ENCODE peak calls at places on chromosomes 13 and 19, in eight cellular contexts. W is colonic mucosa, C is astrocyte of the spinal cord, Q is cardiac fibroblast, F is prostate gland, L is right lobe of liver, H is lower lobe of right lung, V is AG09309. A is an unnamed sample.

GRCh38 chr19:14450168-14450874 is 17.2 kb downstream of the PKN1 start:
- DNase-seq in W (peak; percentile 39), C (no peak), Q (peak; percentile 54), F (no peak), L (no peak), H (no peak), V (no peak), A (no peak)

GRCh38 chr19:48415395-48415794 is 21.9 kb downstream of the GRIN2D start:
- DNase-seq in W (peak; percentile 95), C (peak; percentile 64), Q (peak; percentile 58), F (peak; percentile 37), L (peak; percentile 80), H (peak; percentile 89), V (no peak), A (no peak)

GRCh38 chr19:43504426-43505185 is at the start of gene PHLDB3:
- DNase-seq in W (peak; percentile 61), C (no peak), Q (no peak), F (peak; percentile 70), L (peak; percentile 60), H (peak; percentile 58), V (no peak), A (no peak)

GRCh38 chr19:3096267-3096901 is 2.2 kb downstream of the GNA11 start:
- DNase-seq in W (peak; percentile 68), C (no peak), Q (no peak), F (no peak), L (peak; percentile 56), H (no peak), V (no peak), A (no peak)

GRCh38 chr19:46755077-46755852 is 9.0 kb upstream of the STRN4 start:
- DNase-seq in W (no peak), C (peak; percentile 55), Q (peak; percentile 69), F (no peak), L (peak; percentile 53), H (peak; percentile 56), V (peak; percentile 25), A (no peak)

GRCh38 chr13:113997845-113998751 is 24.2 kb upstream of the C13orf46 start:
- DNase-seq in W (peak; percentile 31), C (peak; percentile 25), Q (peak; percentile 94), F (no peak), L (no peak), H (peak; percentile 49), V (peak; percentile 32), A (no peak)

GRCh38 chr19:38561053-38561606 is 56.6 kb downstream of the MAP4K1 start:
- DNase-seq in W (no peak), C (no peak), Q (no peak), F (no peak), L (no peak), H (peak; percentile 45), V (no peak), A (no peak)

GRCh38 chr19:35776102-35776788 is 881 bp downstream of the ARHGAP33 start:
- DNase-seq in W (no peak), C (no peak), Q (no peak), F (no peak), L (no peak), H (no peak), V (no peak), A (no peak)

GRCh38 chr13:25819856-25820530 is 231.8 kb downstream of the SHISA2 start:
- DNase-seq in W (no peak), C (peak; percentile 62), Q (no peak), F (no peak), L (no peak), H (no peak), V (no peak), A (no peak)

GRCh38 chr19:3585301-3586123 is at the start of gene GIPC3:
- DNase-seq in W (no peak), C (no peak), Q (no peak), F (no peak), L (no peak), H (no peak), V (no peak), A (no peak)

GRCh38 chr19:17289489-17289888 is 7.8 kb downstream of the ANKLE1 start:
- DNase-seq in W (peak; percentile 68), C (peak; percentile 89), Q (peak; percentile 93), F (no peak), L (peak; percentile 65), H (peak; percentile 80), V (peak; percentile 61), A (no peak)

GRCh38 chr13:93079294-93079693 is 147.3 kb upstream of the GPC6 start:
- DNase-seq in W (no peak), C (peak; percentile 53), Q (peak; percentile 43), F (no peak), L (no peak), H (no peak), V (no peak), A (no peak)

GRCh38 chr13:93098972-93099371 is 127.6 kb upstream of the GPC6 start:
- DNase-seq in W (peak; percentile 25), C (no peak), Q (no peak), F (no peak), L (peak; percentile 46), H (no peak), V (no peak), A (no peak)

GRCh38 chr13:51976890-51977289 is 34.4 kb downstream of the ATP7B start:
- DNase-seq in W (no peak), C (no peak), Q (no peak), F (no peak), L (no peak), H (no peak), V (no peak), A (no peak)

GRCh38 chr19:41999878-42000208 is 5.8 kb upstream of the ATP1A3 start:
- DNase-seq in W (no peak), C (no peak), Q (no peak), F (no peak), L (no peak), H (no peak), V (no peak), A (no peak)

GRCh38 chr13:52599853-52600603 is 42.2 kb upstream of the HNRNPA1L2 start:
- DNase-seq in W (peak; percentile 36), C (peak; percentile 33), Q (peak; percentile 49), F (peak; percentile 33), L (no peak), H (no peak), V (no peak), A (no peak)

GRCh38 chr13:106617561-106617960 is 49.6 kb upstream of the ARGLU1 start:
- DNase-seq in W (no peak), C (peak; percentile 50), Q (peak; percentile 76), F (no peak), L (no peak), H (no peak), V (no peak), A (no peak)

GRCh38 chr13:71935166-71935840 is 68.3 kb upstream of the DACH1 start:
- DNase-seq in W (no peak), C (no peak), Q (no peak), F (no peak), L (no peak), H (no peak), V (no peak), A (no peak)
- TF ChIP-seq CTCF in W (no peak), C (no peak), Q (no peak), F (no peak), L (no peak), H (no peak), V (no peak), A (no peak)

GRCh38 chr19:9934132-9934950 is 2.0 kb downstream of the OLFM2 start:
- DNase-seq in W (peak; percentile 81), C (peak; percentile 53), Q (peak; percentile 82), F (peak; percentile 52), L (peak; percentile 85), H (peak; percentile 72), V (no peak), A (no peak)

GRCh38 chr19:9937001-9937411 is 691 bp upstream of the OLFM2 start:
- DNase-seq in W (no peak), C (no peak), Q (no peak), F (no peak), L (no peak), H (no peak), V (no peak), A (no peak)

GRCh38 chr19:9932835-9933234 is 3.5 kb downstream of the OLFM2 start:
- DNase-seq in W (no peak), C (no peak), Q (no peak), F (no peak), L (no peak), H (no peak), V (no peak), A (no peak)

GRCh38 chr19:9936151-9937000 is at the start of gene OLFM2:
- DNase-seq in W (no peak), C (no peak), Q (no peak), F (no peak), L (peak; percentile 52), H (no peak), V (no peak), A (no peak)

GRCh38 chr19:9935409-9936062 is 779 bp downstream of the OLFM2 start:
- DNase-seq in W (no peak), C (no peak), Q (no peak), F (no peak), L (no peak), H (no peak), V (no peak), A (no peak)
- H3K4me3 ChIP-seq in W (no peak overlapping the region), C (no peak overlapping the region), Q (no peak overlapping the region), F (peak overlapping the region; percentile 52), L (peak overlapping the region; percentile 23), H (peak overlapping the region; percentile 40), V (peak overlapping the region; percentile 21), A (peak overlapping the region; percentile 63)

DNA sequence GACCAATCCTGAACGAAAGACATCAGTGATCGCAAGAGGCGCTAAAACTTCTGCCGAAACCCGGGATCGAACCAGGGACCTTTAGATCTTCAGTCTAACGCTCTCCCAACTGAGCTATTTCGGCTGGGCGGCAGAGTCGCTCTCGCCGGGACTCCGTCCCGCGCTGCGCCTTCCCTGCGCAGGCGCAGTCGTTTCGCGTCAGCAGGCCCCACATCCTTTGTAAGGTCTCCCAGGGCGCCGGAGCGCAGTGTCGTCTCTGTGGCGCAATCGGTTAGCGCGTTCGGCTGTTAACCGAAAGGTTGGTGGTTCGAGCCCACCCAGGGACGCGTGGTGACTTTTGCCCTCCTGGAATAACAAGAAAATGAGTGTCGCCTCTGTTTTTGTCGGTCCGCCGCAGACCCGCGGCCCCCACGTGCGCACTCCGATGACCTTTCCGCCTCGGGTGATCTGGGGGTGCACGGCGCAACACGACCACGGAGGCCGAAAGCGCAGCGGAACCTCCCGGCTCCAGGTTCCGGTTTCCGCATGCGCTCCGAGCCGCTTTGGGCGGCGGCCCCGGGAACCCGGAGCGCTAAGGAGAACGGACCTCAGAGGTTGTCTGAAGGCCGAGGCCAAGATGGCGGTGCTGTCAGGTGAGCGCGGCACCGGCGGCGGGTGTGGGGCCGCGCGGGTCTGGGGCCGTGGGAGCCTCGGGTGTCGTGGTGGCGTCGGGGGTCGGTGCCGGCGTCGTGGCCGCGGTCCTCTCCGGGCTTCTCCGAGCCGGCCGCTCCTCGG is at the start of gene NDUFS7:
- DNase-seq in W (peak; percentile 90), C (peak; percentile 93), Q (peak; percentile 95), F (peak; percentile 89), L (peak; percentile 90), H (peak; percentile 92), V (peak; percentile 77), A (peak; percentile 65)
- TF ChIP-seq CTCF in W (no peak), C (no peak), Q (peak; percentile 9), F (no peak), L (peak; percentile 40), H (peak; percentile 21), V (peak; percentile 15), A (peak; percentile 3)

DNA sequence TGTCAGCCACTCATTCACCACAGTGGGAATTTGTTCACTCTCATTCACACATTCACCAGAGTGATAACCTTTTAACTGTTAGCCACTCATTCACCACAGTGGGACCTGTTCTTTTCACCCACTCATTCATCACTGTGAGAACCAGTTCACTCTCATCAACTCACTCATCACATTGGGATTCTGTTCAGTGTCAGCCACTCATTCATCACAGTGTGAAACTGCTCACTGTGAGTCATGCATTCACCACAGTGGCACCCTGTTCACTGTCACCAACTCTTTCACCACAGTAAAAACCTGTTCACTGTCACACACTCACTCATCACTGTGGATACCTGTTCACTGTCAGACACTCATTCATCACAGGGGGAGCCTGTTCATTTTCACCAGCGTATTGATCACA is 43.5 kb upstream of the ZNF85 start:
- DNase-seq in W (no peak), C (no peak), Q (no peak), F (no peak), L (no peak), H (no peak), V (no peak), A (no peak)
- H3K4me3 ChIP-seq in W (no peak overlapping the region), C (no peak overlapping the region), Q (no peak overlapping the region), F (no peak overlapping the region), L (no peak overlapping the region), H (no peak overlapping the region), V (no peak overlapping the region), A (no peak overlapping the region)